ENCODE peak calls at places on chromosomes 12 and 14, in six cellular contexts. U is body of pancreas, G is neuronal stem cell, J is tibial artery, N is iPS DF 6.9, V is Peyer's patch. Z is an unnamed sample.

GRCh38 chr14:93725002-93725582 is 63.2 kb downstream of the PRIMA1 start:
- DNase-seq in U (no peak), G (no peak), J (peak), N (no peak), V (no peak), Z (no peak)

GRCh38 chr14:61443481-61443880 is 122.1 kb downstream of the PRKCH start:
- DNase-seq in U (no peak), G (no peak), J (no peak), N (no peak), V (no peak), Z (no peak)

GRCh38 chr12:83015390-83016225 is 328.9 kb downstream of the TMTC2 start:
- DNase-seq in U (peak), G (no peak), J (no peak), N (no peak), V (no peak), Z (no peak)

GRCh38 chr14:28765907-28766504 is 581 bp upstream of the FOXG1 start:
- DNase-seq in U (no peak), G (no peak), J (no peak), N (no peak), V (no peak), Z (no peak)

GRCh38 chr14:56751471-56751870 is 58.8 kb downstream of the OTX2 start:
- DNase-seq in U (no peak), G (no peak), J (no peak), N (no peak), V (no peak), Z (no peak)

GRCh38 chr14:75905505-75905904 is 76.3 kb downstream of the TGFB3 start:
- DNase-seq in U (peak), G (no peak), J (peak), N (no peak), V (no peak), Z (no peak)

GRCh38 chr14:55329999-55330710 is 58.9 kb downstream of the FBXO34 start:
- DNase-seq in U (no peak), G (no peak), J (no peak), N (no peak), V (no peak), Z (no peak)

GRCh38 chr14:62914025-62914424 is 131.2 kb downstream of the KCNH5 start:
- DNase-seq in U (no peak), G (no peak), J (no peak), N (no peak), V (no peak), Z (no peak)

GRCh38 chr12:57836442-57837375 is 9.8 kb downstream of the CTDSP2 start:
- DNase-seq in U (peak), G (no peak), J (peak), N (no peak), V (peak), Z (peak)

GRCh38 chr12:112170376-112170775 is 45.0 kb downstream of the TRAFD1 start:
- DNase-seq in U (no peak), G (no peak), J (no peak), N (no peak), V (no peak), Z (no peak)

GRCh38 chr12:10901427-10901826 is 7.9 kb downstream of the TAS2R13 start:
- DNase-seq in U (no peak), G (no peak), J (no peak), N (no peak), V (no peak), Z (no peak)

GRCh38 chr14:74628418-74628817 is 16.4 kb upstream of the LTBP2 start:
- DNase-seq in U (no peak), G (no peak), J (no peak), N (no peak), V (no peak), Z (no peak)

GRCh38 chr14:20873370-20874177 is 17.6 kb upstream of the RNASE3 start:
- DNase-seq in U (peak), G (peak), J (peak), N (peak), V (peak), Z (peak)

GRCh38 chr14:58796636-58797429 is 159.1 kb downstream of the DACT1 start:
- DNase-seq in U (no peak), G (no peak), J (no peak), N (no peak), V (no peak), Z (no peak)

GRCh38 chr12:112130461-112130998 is 5.2 kb downstream of the TRAFD1 start:
- DNase-seq in U (no peak), G (no peak), J (no peak), N (no peak), V (no peak), Z (no peak)

GRCh38 chr12:6167327-6168280 is 32.6 kb upstream of the CD9 start:
- DNase-seq in U (peak), G (no peak), J (peak), N (no peak), V (peak), Z (no peak)

GRCh38 chr12:53999596-54000104 is 311 bp upstream of the HOXC9 start:
- DNase-seq in U (no peak), G (no peak), J (peak), N (no peak), V (no peak), Z (no peak)

GRCh38 chr12:120220838-120221575 is 20.1 kb upstream of the RPLP0 start:
- DNase-seq in U (no peak), G (no peak), J (no peak), N (no peak), V (no peak), Z (no peak)

GRCh38 chr12:106782619-106783018 is 8.1 kb downstream of the RIC8B start:
- DNase-seq in U (no peak), G (no peak), J (no peak), N (no peak), V (no peak), Z (no peak)

GRCh38 chr12:31460024-31460423 is 130.9 kb downstream of the DENND5B start:
- DNase-seq in U (no peak), G (no peak), J (no peak), N (no peak), V (no peak), Z (no peak)

GRCh38 chr12:52121848-52122838 is 42.6 kb downstream of the SMIM41 start:
- DNase-seq in U (peak), G (peak), J (no peak), N (no peak), V (peak), Z (peak)

DNA sequence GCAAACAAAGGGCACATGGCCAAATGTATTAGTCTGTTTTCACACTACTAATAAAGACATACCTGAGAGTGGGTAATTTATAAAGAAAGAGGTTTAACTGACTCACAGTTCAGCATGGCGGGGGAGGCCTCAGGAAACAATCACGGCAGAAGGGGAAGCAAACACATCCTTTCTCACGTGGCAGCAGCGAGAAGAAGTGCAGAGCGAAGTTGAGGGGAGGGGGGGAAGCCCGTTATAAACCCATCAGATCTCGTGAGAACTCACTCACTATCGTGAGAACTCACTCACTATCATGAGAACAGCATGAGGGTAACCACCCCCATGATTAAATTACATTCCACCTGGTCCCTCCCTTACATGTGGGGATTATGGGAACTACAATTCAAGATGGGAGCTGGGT is 66.1 kb downstream of the ST8SIA1 start:
- DNase-seq in U (no peak), G (no peak), J (no peak), N (no peak), V (no peak), Z (no peak)
- H3K27ac ChIP-seq in U (no peak), G (no peak), J (no peak), N (no peak), V (no peak), Z (no peak)

GRCh38 chr12:97758102-97758501 is 295.5 kb downstream of the RMST start:
- DNase-seq in U (no peak), G (no peak), J (no peak), N (no peak), V (no peak), Z (no peak)
- H3K27ac ChIP-seq in U (no peak), G (no peak), J (peak), N (no peak), V (no peak), Z (no peak)

GRCh38 chr12:3278681-3279414 is 201.7 kb downstream of the TSPAN9 start:
- DNase-seq in U (no peak), G (no peak), J (no peak), N (no peak), V (no peak), Z (no peak)
- H3K27ac ChIP-seq in U (no peak), G (no peak), J (no peak), N (no peak), V (no peak), Z (no peak)

DNA sequence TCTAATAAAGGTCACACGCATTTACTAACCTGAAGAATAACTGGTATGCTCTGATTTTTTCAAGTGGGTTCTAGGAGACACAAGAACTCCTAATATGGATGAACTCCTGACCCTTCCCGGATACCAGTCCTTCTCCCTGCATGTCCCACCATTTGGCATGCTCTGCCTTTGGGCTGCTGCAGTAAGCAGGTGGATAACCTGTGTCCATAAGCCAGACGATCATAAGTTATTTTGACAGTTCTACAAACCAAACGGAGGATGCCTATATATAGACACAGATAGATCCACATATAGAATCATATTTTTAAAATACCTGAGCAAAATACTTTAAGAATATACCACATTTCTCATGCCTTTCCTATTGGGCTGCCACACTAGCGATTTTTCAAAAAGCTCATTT is 49.4 kb downstream of the TMTC1 start:
- DNase-seq in U (no peak), G (no peak), J (no peak), N (no peak), V (no peak), Z (no peak)
- H3K27ac ChIP-seq in U (no peak), G (no peak), J (peak), N (no peak), V (peak), Z (no peak)

GRCh38 chr12:49489720-49490119 is 49.1 kb upstream of the KCNH3 start:
- DNase-seq in U (no peak), G (no peak), J (no peak), N (no peak), V (no peak), Z (no peak)

GRCh38 chr12:49489154-49489553 is 49.7 kb upstream of the KCNH3 start:
- DNase-seq in U (no peak), G (no peak), J (no peak), N (no peak), V (no peak), Z (no peak)

GRCh38 chr12:49496417-49497360 is 42.1 kb upstream of the KCNH3 start:
- DNase-seq in U (no peak), G (no peak), J (no peak), N (no peak), V (no peak), Z (no peak)

GRCh38 chr12:49487605-49488004 is 51.2 kb upstream of the KCNH3 start:
- DNase-seq in U (no peak), G (no peak), J (no peak), N (no peak), V (no peak), Z (no peak)

GRCh38 chr12:49491823-49492222 is 47.0 kb upstream of the KCNH3 start:
- DNase-seq in U (no peak), G (no peak), J (no peak), N (no peak), V (no peak), Z (no peak)
- H3K27ac ChIP-seq in U (no peak), G (no peak), J (no peak), N (no peak), V (no peak), Z (no peak)

DNA sequence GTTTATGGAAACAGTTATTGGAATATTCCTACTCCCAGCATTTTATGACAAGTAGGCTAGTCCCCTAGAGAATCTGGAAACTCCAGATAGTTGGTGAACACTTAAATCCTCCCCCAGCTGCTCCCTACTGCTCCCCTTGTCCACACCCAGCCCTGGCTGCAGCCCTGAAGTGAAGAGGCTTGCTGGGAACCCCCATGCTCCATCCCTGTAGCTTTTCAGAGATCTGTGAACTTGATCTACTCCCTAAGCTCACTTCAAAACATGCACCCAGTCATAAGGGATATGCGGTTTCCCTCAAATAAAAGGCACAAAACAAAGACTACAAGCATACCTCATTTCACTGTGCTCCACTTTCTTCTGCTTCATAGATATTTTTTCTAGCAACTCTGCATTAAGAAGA is 33.2 kb downstream of the EGLN3 start:
- DNase-seq in U (no peak), G (no peak), J (no peak), N (no peak), V (no peak), Z (no peak)
- H3K27ac ChIP-seq in U (no peak), G (no peak), J (peak), N (no peak), V (no peak), Z (no peak)

DNA sequence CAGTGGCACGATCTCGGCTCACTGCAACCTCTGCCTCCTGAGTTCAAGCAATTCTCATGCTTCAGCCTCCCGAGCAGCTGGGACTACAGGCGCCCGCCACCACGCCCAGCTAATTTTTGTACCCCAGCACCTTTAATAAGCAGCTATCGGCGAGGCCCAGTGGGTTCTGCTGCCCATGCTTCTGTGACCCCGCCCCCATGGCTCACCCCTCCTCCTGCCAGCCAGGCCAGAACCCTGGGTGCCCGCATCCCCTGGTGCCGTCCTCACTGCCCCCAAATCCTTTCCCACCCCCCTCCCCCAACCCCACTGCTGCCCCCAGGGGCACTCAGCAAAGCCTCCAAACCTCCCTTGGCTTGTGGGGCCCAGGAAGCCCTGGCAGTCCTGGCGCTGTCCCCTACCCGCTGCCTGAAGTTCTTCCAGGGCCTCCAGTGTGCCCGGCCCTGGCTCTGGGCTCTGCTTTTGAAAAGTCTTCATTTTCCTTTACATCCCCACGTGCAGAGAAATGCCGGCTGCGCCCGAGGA is 14.5 kb downstream of the BAG5 start:
- DNase-seq in U (no peak), G (no peak), J (no peak), N (no peak), V (no peak), Z (no peak)
- H3K27ac ChIP-seq in U (no peak), G (no peak), J (peak), N (no peak), V (no peak), Z (no peak)

GRCh38 chr12:47834199-47835016 is 14.7 kb upstream of the HDAC7 start:
- DNase-seq in U (no peak), G (no peak), J (no peak), N (no peak), V (no peak), Z (no peak)
- H3K27ac ChIP-seq in U (no peak), G (no peak), J (no peak), N (no peak), V (no peak), Z (peak)